ENCODE peak calls at places on chromosomes 13 and 19, in eight cellular contexts. L is cardiac muscle cell, A is pancreas, S is mucosa of descending colon, R is heart right ventricle, G is endodermal cell, J is breast epithelium, E is uterus. Z is an unnamed sample.

GRCh38 chr13:50957620-50958019 is 48.0 kb downstream of the RNASEH2B start:
- DNase-seq in G (no peak), L (no peak), A (no peak), S (no peak), R (no peak), J (no peak), E (no peak), Z (no peak)

GRCh38 chr19:48629599-48630288 is 7.4 kb downstream of the DBP start:
- DNase-seq in J (no peak), A (peak; percentile 62), S (peak; percentile 93), R (peak; percentile 62), G (peak; percentile 99), L (peak; percentile 85), E (peak; percentile 65), Z (no peak)

GRCh38 chr13:92719868-92720267 is 506.7 kb upstream of the GPC6 start:
- DNase-seq in A (no peak), E (no peak), R (no peak), S (no peak), G (peak; percentile 80), L (no peak), J (no peak), Z (no peak)

GRCh38 chr13:76879211-76879875 is 6.9 kb downstream of the KCTD12 start:
- DNase-seq in R (peak; percentile 60), G (no peak), S (peak; percentile 62), L (peak; percentile 93), A (no peak), J (peak; percentile 57), E (peak; percentile 64), Z (no peak)

GRCh38 chr13:39415403-39415802 is 187.6 kb downstream of the LHFPL6 start:
- DNase-seq in R (peak; percentile 60), S (no peak), A (no peak), L (peak; percentile 77), E (peak; percentile 39), G (peak; percentile 78), J (peak; percentile 30), Z (no peak)

GRCh38 chr13:113915012-113915763 is 51.3 kb upstream of the GAS6 start:
- DNase-seq in S (no peak), L (no peak), G (peak; percentile 34), R (no peak), E (peak; percentile 11), J (peak; percentile 7), A (peak; percentile 42), Z (no peak)

GRCh38 chr19:49223472-49223871 is 65.9 kb downstream of the TRPM4 start:
- DNase-seq in G (no peak), J (no peak), E (no peak), R (no peak), S (no peak), L (no peak), A (no peak), Z (no peak)

GRCh38 chr19:6059996-6060599 is 50.2 kb downstream of the RFX2 start:
- DNase-seq in L (no peak), R (no peak), G (no peak), J (peak; percentile 17), E (peak; percentile 15), A (no peak), S (no peak), Z (no peak)

GRCh38 chr19:57675881-57676280 is 5.9 kb upstream of the ZNF551 start:
- DNase-seq in L (no peak), R (no peak), J (no peak), E (no peak), G (no peak), A (no peak), S (no peak), Z (no peak)

GRCh38 chr19:54523403-54523802 is 20.8 kb downstream of the LAIR2 start:
- DNase-seq in E (no peak), G (no peak), L (peak; percentile 2), R (no peak), J (no peak), A (no peak), S (no peak), Z (no peak)

GRCh38 chr13:50797081-50797480 is 46.4 kb downstream of the DLEU7 start:
- DNase-seq in R (no peak), G (no peak), A (no peak), J (no peak), L (peak; percentile 31), E (no peak), S (no peak), Z (no peak)

GRCh38 chr13:40644838-40645620 is 21.4 kb downstream of the FOXO1 start:
- DNase-seq in R (no peak), L (no peak), S (no peak), A (no peak), J (no peak), E (no peak), G (peak; percentile 29), Z (no peak)

GRCh38 chr19:48250290-48251025 is 5.3 kb downstream of the CARD8 start:
- DNase-seq in L (no peak), E (no peak), J (no peak), R (no peak), S (no peak), A (no peak), G (no peak), Z (no peak)

GRCh38 chr13:64749301-64749700 is 2480.8 kb downstream of the PCDH9 start:
- DNase-seq in J (no peak), E (no peak), A (no peak), S (no peak), L (no peak), G (no peak), R (no peak), Z (no peak)

GRCh38 chr13:98576215-98576945 is 527 bp downstream of the STK24 start:
- DNase-seq in A (peak; percentile 82), G (peak; percentile 77), L (peak; percentile 39), E (peak; percentile 61), J (peak; percentile 50), R (peak; percentile 63), S (peak; percentile 80), Z (peak; percentile 26)

GRCh38 chr19:54123682-54124081 is 8.1 kb downstream of the PRPF31 start:
- DNase-seq in L (no peak), J (no peak), A (no peak), E (no peak), G (no peak), R (no peak), S (no peak), Z (no peak)

GRCh38 chr13:63541336-63541735 is 2125.7 kb upstream of the PCDH20 start:
- DNase-seq in R (no peak), G (no peak), E (no peak), S (no peak), J (no peak), A (no peak), L (no peak), Z (no peak)

GRCh38 chr13:40640845-40641458 is 25.5 kb downstream of the FOXO1 start:
- DNase-seq in S (no peak), R (no peak), J (no peak), L (no peak), E (no peak), A (no peak), G (no peak), Z (no peak)

GRCh38 chr13:72808917-72809500 is 27.1 kb downstream of the PIBF1 start:
- DNase-seq in J (no peak), A (no peak), G (no peak), E (no peak), R (no peak), S (no peak), L (peak; percentile 28), Z (no peak)

GRCh38 chr13:75076476-75076875 is 405.5 kb downstream of the TBC1D4 start:
- DNase-seq in R (no peak), E (no peak), J (no peak), L (peak; percentile 9), S (no peak), A (no peak), G (no peak), Z (no peak)

GRCh38 chr19:43957891-43958290 is 6.9 kb downstream of the ZNF221 start:
- DNase-seq in R (no peak), E (no peak), J (no peak), G (no peak), L (peak; percentile 15), A (no peak), S (no peak), Z (no peak)
- H3K9me3 ChIP-seq in R (peaks cover 97% of the 10 kb centered on the region), E (peaks cover 62% of the 10 kb centered on the region), J (peaks cover 89% of the 10 kb centered on the region), G (peaks cover 51% of the 10 kb centered on the region), L (peaks cover 3% of the 10 kb centered on the region), A (no peaks in the 10 kb centered on the region), S (peaks cover 76% of the 10 kb centered on the region), Z (peaks cover 4% of the 10 kb centered on the region)

GRCh38 chr19:15612342-15612741 is 2.7 kb upstream of the CYP4F8 start:
- DNase-seq in J (peak; percentile 3), S (no peak), L (no peak), R (no peak), G (no peak), A (no peak), E (no peak), Z (no peak)

GRCh38 chr19:15613338-15613737 is 1.7 kb upstream of the CYP4F8 start:
- DNase-seq in J (no peak), G (no peak), L (no peak), A (no peak), E (no peak), S (no peak), R (no peak), Z (no peak)

GRCh38 chr19:15614507-15615379 is at the start of gene CYP4F8:
- DNase-seq in G (no peak), S (no peak), A (no peak), J (peak; percentile 13), L (no peak), R (no peak), E (no peak), Z (no peak)

DNA sequence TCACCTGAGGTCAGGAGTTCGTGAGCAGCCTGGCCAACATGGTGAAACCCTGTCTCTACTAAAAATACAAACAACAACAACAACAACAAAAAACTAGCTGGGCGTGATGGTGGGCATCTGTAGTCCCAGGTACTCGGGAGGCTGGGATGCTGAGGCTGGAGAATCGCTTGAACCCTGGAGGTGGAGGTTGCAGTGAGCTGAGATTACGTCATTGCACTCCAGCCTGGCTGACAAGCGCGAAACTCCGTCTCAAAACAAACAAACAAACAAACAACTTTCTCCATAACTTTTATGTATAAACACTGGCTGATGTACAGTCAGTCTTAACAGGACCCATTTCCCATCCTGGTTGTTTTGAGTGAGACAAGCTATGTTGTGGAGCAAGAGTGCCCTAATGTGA is 5.8 kb upstream of the CYP4F8 start:
- DNase-seq in G (no peak), E (no peak), A (no peak), J (no peak), L (no peak), R (no peak), S (no peak), Z (no peak)
- H3K9me3 ChIP-seq in G (peaks cover 35% of the 10 kb centered on the region), E (no peaks in the 10 kb centered on the region), A (no peaks in the 10 kb centered on the region), J (no peaks in the 10 kb centered on the region), L (no peaks in the 10 kb centered on the region), R (no peaks in the 10 kb centered on the region), S (no peaks in the 10 kb centered on the region), Z (no peaks in the 10 kb centered on the region)

DNA sequence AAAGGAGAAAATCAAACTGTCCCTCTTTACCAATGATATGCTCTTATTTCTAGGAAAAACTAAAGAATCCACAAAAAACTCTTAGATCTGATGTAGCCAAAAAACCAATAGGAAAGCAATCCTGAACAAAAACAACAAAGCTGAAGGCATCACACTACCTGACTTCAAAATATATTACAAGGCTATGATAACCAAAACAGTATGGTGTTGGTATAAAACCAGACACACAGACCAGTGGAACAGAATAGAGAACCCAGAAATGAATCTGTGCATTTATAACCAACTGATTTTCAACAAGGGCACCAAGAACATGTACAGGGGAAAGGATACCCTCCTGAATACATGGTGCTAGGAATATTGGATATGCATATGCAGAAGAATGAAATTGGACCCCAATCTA is 9.7 kb upstream of the ZNF546 start:
- DNase-seq in S (no peak), A (no peak), J (no peak), L (no peak), R (no peak), G (no peak), E (no peak), Z (no peak)
- H3K9me3 ChIP-seq in S (peaks cover 30% of the 10 kb centered on the region), A (no peaks in the 10 kb centered on the region), J (peaks cover 27% of the 10 kb centered on the region), L (no peaks in the 10 kb centered on the region), R (peaks cover 46% of the 10 kb centered on the region), G (peaks cover 49% of the 10 kb centered on the region), E (peaks cover 31% of the 10 kb centered on the region), Z (peaks cover 9% of the 10 kb centered on the region)

GRCh38 chr19:51938936-51939335 is 11.7 kb downstream of the ZNF613 start:
- DNase-seq in L (no peak), G (no peak), R (no peak), E (no peak), J (no peak), S (no peak), A (no peak), Z (no peak)
- H3K9me3 ChIP-seq in L (no peaks in the 10 kb centered on the region), G (peaks cover 98% of the 10 kb centered on the region), R (peaks cover 100% of the 10 kb centered on the region), E (peaks cover 68% of the 10 kb centered on the region), J (peaks cover 100% of the 10 kb centered on the region), S (peaks cover 98% of the 10 kb centered on the region), A (no peaks in the 10 kb centered on the region), Z (peaks cover 63% of the 10 kb centered on the region)